ENCODE peak calls at places on chromosomes 4 and X, in six cellular contexts. K is H1, E is IMR-90, T is mesendoderm, X is neuronal stem cell, J is mesenchymal stem cell. I is an unnamed sample. For H3K36me3, the result is how much of the 10 kb centered on the place peaks cover.

GRCh38 chr4:37639551-37640293 is 46.5 kb downstream of the RELL1 start:
- DNase-seq in K (no peak), E (no peak), T (no peak), X (no peak), J (no peak), I (no peak)

GRCh38 chrX:72128881-72129280 is 2.8 kb downstream of the RTL5 start:
- DNase-seq in K (peak), E (no peak), T (peak), X (no peak), J (no peak), I (no peak)

GRCh38 chrX:136794080-136794479 is 13.3 kb upstream of the ARHGEF6 start:
- DNase-seq in K (no peak), E (no peak), T (no peak), X (no peak), J (no peak), I (no peak)

GRCh38 chrX:87299563-87300160 is 217.9 kb upstream of the KLHL4 start:
- DNase-seq in K (no peak), E (peak), T (peak), X (peak), J (peak), I (no peak)

GRCh38 chrX:115625577-115626301 is 64.8 kb downstream of the PLS3 start:
- DNase-seq in K (no peak), E (peak), T (peak), X (no peak), J (peak), I (peak)

GRCh38 chr4:52036875-52037274 is 1.2 kb downstream of the SGCB start:
- DNase-seq in K (no peak), E (no peak), T (no peak), X (no peak), J (no peak), I (no peak)

GRCh38 chr4:6935961-6936360 is 26.3 kb downstream of the TBC1D14 start:
- DNase-seq in K (no peak), E (no peak), T (no peak), X (no peak), J (no peak), I (no peak)

GRCh38 chr4:73867783-73868182 is 1.4 kb upstream of the CXCL1 start:
- DNase-seq in K (no peak), E (no peak), T (peak), X (no peak), J (peak), I (no peak)

DNA sequence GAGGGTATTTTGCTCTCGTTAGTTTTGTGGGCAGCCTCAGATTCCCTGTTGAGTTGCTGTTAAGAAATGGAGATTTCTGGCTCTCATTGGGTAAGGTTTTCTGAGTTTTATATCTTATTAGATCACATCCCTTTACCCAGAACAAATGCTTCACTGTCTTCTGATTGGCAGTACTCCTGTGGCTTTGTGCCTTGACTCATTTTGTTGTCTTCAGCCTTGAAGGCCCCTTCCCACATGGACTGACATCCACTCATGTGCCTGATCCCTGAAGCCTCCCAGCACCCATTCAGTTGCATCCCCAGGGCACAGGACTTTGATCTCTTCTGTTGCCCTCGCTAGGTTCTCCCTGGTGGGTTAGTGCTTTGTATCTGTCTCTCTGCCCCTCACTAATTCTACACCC is 10.4 kb downstream of the MED28 start:
- DNase-seq in K (no peak), E (no peak), T (no peak), X (no peak), J (no peak), I (no peak)
- H3K36me3 ChIP-seq in K (half or more), E (half or more), T (under half), X (half or more), J (half or more), I (under half)

GRCh38 chr4:138241281-138242075 is 671 bp downstream of the SLC7A11 start:
- DNase-seq in K (no peak), E (peak), T (no peak), X (no peak), J (peak), I (no peak)
- H2BK5ac ChIP-seq in K (peak), E (peak), T (peak), X (no peak), J (no peak), I (peak)

GRCh38 chrX:129091097-129091496 is 432.2 kb downstream of the SMARCA1 start:
- DNase-seq in K (no peak), E (no peak), T (peak), X (no peak), J (no peak), I (no peak)

DNA sequence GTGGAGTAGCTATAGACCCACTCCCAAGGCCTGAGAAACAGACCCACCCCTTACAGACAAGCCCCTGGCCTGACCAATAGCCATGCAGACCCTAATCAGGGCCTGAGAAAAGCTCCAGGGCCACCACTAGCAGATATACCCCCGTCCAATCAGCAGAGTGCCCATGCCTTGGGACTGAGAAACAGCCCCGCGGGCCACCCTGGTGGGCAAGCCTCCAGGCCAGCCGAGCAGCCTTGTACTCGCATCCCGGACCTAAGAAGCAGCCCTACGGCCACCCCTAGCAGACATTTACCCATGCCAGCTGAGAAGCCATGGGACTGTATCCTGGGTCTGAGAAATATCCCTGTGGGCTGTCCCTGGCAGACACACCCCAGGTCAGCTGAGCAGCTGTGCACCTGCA is 436.5 kb downstream of the SMARCA1 start:
- DNase-seq in K (no peak), E (no peak), T (no peak), X (no peak), J (no peak), I (no peak)
- H3K4ac ChIP-seq in K (no peak), E (no peak), T (no peak), X (no peak), J (no peak), I (no peak)

DNA sequence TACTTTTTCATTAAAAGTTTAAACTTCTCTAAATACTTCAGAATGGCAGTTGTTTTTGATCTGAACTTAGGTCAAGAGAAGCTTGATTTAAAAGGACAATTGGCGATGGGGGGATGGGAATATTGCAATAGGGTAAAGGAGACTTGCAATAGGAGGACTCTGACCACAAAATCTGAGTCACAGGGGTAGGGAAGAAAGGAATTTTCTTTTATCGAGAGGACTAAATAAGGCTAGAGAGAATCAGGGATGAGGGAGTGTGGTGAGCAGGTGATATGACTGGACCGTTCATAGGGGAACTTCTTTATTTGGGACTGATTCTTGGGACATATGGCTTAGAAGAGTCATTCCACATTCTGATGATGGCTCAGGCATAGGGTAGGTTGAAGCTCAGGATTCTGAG is 1260.2 kb downstream of the ADGRL3 start:
- DNase-seq in K (no peak), E (no peak), T (no peak), X (no peak), J (no peak), I (no peak)
- H3K36me3 ChIP-seq in K (under half), E (under half), T (under half), X (under half), J (under half), I (under half)